ENCODE peak calls at places on chromosomes 16 and 17, in seven cellular contexts. H, X, Y, V, L, W and I are unnamed samples.

GRCh38 chr16:57347858-57348257 is 10.7 kb upstream of the CCL22 start:
- DNase-seq in H (no peak), X (no peak), Y (no peak), V (no peak), L (no peak), W (no peak), I (no peak)

GRCh38 chr17:4551796-4552525 is 3.2 kb downstream of the MYBBP1A start:
- DNase-seq in H (no peak), X (no peak), Y (no peak), V (no peak), L (no peak), W (no peak), I (no peak)

GRCh38 chr16:48613061-48613957 is 3.3 kb upstream of the N4BP1 start:
- DNase-seq in H (no peak), X (no peak), Y (no peak), V (peak; percentile 76), L (no peak), W (no peak), I (peak; percentile 37)

GRCh38 chr17:62562656-62563055 is 64.8 kb upstream of the MRC2 start:
- DNase-seq in H (no peak), X (no peak), Y (no peak), V (peak; percentile 76), L (no peak), W (peak; percentile 9), I (no peak)

GRCh38 chr16:48053346-48053745 is 102.4 kb downstream of the ABCC12 start:
- DNase-seq in H (no peak), X (no peak), Y (no peak), V (no peak), L (no peak), W (no peak), I (no peak)

GRCh38 chr16:84683691-84684591 is 15.9 kb upstream of the USP10 start:
- DNase-seq in H (peak; percentile 17), X (no peak), Y (no peak), V (no peak), L (no peak), W (no peak), I (no peak)

GRCh38 chr17:5635949-5636348 is 51.6 kb upstream of the NLRP1 start:
- DNase-seq in H (no peak), X (peak; percentile 7), Y (no peak), V (no peak), L (no peak), W (no peak), I (no peak)

GRCh38 chr17:74523308-74523707 is 8.0 kb downstream of the CD300LB start:
- DNase-seq in H (no peak), X (no peak), Y (no peak), V (no peak), L (no peak), W (no peak), I (no peak)

GRCh38 chr17:79904865-79905264 is 65.6 kb upstream of the CBX4 start:
- DNase-seq in H (no peak), X (no peak), Y (no peak), V (no peak), L (no peak), W (no peak), I (no peak)

GRCh38 chr17:38554430-38555350 is 51.1 kb downstream of the SRCIN1 start:
- DNase-seq in H (no peak), X (no peak), Y (no peak), V (no peak), L (no peak), W (no peak), I (no peak)

GRCh38 chr16:1137604-1138003 is 15.3 kb upstream of the CACNA1H start:
- DNase-seq in H (no peak), X (no peak), Y (no peak), V (peak; percentile 81), L (no peak), W (peak; percentile 59), I (no peak)

GRCh38 chr17:29705352-29705751 is 82.6 kb upstream of the CORO6 start:
- DNase-seq in H (no peak), X (no peak), Y (no peak), V (no peak), L (no peak), W (no peak), I (no peak)

GRCh38 chr16:1019234-1019933 is 37.8 kb downstream of the SOX8 start:
- DNase-seq in H (no peak), X (no peak), Y (peak; percentile 85), V (no peak), L (no peak), W (no peak), I (no peak)

GRCh38 chr16:66081967-66082366 is 284.5 kb upstream of the CDH5 start:
- DNase-seq in H (peak; percentile 65), X (no peak), Y (no peak), V (peak; percentile 18), L (no peak), W (peak; percentile 1), I (no peak)

GRCh38 chr16:12675852-12676251 is 127.8 kb downstream of the CPPED1 start:
- DNase-seq in H (no peak), X (no peak), Y (no peak), V (no peak), L (no peak), W (peak; percentile 64), I (no peak)

GRCh38 chr17:65994679-65995078 is 197.3 kb downstream of the CEP112 start:
- DNase-seq in H (no peak), X (no peak), Y (no peak), V (no peak), L (no peak), W (no peak), I (no peak)

GRCh38 chr17:47812146-47812920 is 9.3 kb downstream of the OSBPL7 start:
- DNase-seq in H (no peak), X (no peak), Y (peak; percentile 17), V (no peak), L (no peak), W (no peak), I (no peak)

DNA sequence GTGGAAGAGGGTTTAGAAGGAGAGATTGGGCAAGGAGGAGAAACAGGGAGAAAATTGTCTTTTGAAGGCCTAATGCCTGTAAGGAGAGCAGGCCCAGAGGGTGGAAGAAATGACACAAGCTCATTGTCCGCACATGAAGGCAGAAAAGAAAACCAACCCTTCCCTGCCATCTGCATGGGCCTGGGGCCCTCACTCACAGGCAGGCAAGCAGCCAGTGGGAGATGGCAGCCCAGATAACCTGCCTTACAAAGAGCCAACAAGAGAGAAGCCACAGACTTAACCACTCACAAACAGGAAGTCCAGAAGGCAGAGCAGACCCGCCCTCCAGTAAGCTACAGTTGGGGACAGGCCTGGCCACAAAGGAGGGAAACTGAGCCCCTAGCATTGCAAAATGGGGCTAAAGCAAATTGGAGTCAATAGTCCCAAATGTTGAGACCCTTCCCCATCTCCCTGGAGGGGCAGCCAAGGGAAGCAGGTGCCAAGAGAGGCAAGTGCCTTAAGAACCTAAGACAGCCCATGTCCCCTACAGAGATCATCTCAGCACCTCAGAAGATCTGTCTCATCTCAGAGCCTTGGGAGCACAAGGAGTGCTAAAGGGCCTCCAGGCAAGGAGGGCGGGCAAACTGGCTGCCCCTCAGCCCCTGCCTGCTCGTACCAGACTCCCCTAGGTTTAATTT is 7.3 kb upstream of the TSPOAP1 start:
- DNase-seq in H (no peak), X (peak; percentile 76), Y (peak; percentile 78), V (peak; percentile 63), L (peak; percentile 44), W (peak; percentile 89), I (no peak)
- TF ChIP-seq TAF1 in H (no peak), X (peak; percentile 75), Y (no peak), V (no peak), L (no peak), W (peak; percentile 56), I (peak; percentile 88)

DNA sequence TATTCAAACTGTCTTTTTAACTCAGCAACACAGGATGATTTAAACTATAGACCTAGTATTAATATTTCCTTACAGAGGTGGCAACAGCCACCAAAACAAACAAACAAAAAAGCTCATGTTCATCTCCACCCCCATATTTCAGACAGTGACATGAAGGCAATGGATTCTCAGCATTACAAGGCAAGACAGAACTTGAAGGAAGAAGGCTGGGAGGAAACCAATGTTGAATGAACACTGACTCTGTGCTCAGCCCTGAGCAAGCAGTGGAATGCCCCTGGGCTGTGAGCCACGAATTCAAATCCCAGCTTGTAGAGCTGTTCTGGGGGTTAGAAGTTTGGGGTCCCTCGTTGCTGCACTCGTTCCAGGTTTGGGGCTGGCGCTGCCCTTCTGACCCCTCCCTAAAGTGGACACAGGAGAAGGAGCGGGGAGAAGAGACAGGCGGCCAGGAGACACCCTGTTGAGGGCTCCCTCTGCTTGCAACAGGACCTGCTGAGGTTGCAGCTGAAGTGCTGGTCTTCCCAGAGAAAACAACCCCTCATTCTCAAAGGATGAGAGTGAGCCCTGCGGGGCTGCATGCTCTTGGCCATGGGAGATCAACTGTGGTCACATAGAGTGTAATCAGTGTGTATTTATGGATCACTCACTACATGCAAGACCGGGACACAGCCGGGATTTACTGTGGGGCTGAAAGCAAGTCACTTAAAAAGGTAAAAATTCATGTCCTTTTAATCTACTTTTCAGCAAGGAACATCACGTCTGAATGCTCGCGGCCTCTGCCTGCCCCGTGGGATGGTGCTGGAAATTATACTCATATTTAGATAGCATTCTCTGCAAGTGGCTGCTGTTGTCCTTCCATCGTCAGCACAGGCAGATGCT is 34.3 kb downstream of the MYH3 start:
- DNase-seq in H (no peak), X (no peak), Y (no peak), V (no peak), L (no peak), W (no peak), I (no peak)
- TF ChIP-seq TAF1 in H (no peak), X (no peak), Y (no peak), V (no peak), L (no peak), W (no peak), I (no peak)

DNA sequence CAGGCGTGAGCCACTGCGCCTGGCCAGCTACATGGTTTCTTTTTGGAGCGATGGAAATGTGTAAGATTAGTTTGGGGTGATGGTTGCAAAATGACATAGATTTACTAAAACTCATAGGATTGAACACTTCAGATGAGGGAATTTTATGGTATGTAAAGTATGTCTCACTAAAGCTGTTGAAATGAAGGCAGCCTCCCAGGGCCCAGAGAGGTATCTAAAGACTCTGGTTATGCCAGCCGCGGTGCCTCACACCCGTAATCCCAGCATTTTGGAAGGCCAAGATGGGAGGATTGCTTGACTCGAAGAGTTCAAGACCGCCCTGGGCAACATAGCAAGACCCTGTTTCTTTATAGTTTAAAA is 254.9 kb downstream of the PARN start:
- DNase-seq in H (no peak), X (no peak), Y (no peak), V (no peak), L (no peak), W (no peak), I (no peak)
- TF ChIP-seq TAF1 in H (no peak), X (no peak), Y (no peak), V (no peak), L (no peak), W (no peak), I (no peak)

DNA sequence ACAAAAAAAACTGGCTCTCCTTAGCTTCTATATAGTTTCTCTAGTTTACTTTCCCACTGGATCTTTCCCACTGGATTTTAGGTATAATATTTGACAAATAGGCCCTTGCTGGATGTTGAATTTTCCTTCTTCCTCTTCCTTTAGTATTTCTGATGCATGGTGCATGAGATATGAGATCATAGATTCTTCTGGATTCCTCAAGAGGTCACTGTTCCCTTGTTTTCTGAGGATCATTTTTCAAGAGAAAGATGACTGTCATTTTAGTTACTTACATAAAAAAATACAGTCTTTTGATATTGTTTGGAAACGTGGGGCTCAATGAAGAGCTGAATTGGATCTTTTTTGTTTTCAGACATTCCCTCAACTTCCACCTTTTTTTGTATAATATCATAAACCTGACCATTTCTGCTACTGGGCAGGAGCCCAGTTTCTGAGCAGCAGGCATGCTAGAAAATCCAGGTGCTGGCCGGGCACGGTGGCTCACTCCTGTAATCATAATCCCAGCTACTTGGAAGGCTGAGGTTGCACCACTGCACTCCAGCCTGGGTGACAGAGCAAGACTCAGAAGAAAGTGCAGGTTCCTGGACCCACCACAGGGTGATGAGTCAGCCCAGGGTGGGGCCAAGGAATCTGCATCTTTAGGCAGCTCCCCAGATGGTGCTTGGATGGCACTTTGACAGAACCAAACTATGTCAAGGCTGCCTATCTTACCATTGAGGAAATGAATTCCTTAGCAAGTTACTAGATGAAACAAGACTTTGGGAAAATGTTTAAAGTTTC is 70.3 kb downstream of the SDR42E1 start:
- DNase-seq in H (no peak), X (no peak), Y (peak; percentile 15), V (peak; percentile 47), L (no peak), W (peak; percentile 43), I (no peak)
- TF ChIP-seq TAF1 in H (no peak), X (no peak), Y (no peak), V (no peak), L (no peak), W (no peak), I (no peak)